ENCODE peak calls at places on chromosomes 13 and 19, in seven cellular contexts. A is iPS DF 6.9, P is bronchial epithelial cell, J is ovary, V is stomach, R is mesendoderm, M is uterus. K is an unnamed sample.

GRCh38 chr13:97276862-97277269 is 54.7 kb downstream of the MBNL2 start:
- DNase-seq in A (no peak), P (no peak), J (no peak), V (no peak), R (no peak), M (no peak), K (no peak)

GRCh38 chr13:106369858-106370257 is 165.6 kb downstream of the EFNB2 start:
- DNase-seq in A (no peak), P (no peak), J (no peak), V (no peak), R (no peak), M (no peak), K (no peak)

GRCh38 chr13:79937311-79938243 is 403.3 kb downstream of the SPRY2 start:
- DNase-seq in A (no peak), P (peak; percentile 4), J (no peak), V (no peak), R (no peak), M (no peak), K (no peak)

GRCh38 chr13:51113186-51113881 is 2.3 kb upstream of the C13orf42 start:
- DNase-seq in A (no peak), P (no peak), J (no peak), V (no peak), R (no peak), M (no peak), K (no peak)

GRCh38 chr13:112733661-112734379 is 44.0 kb downstream of the ATP11A start:
- DNase-seq in A (peak; percentile 70), P (no peak), J (no peak), V (no peak), R (peak; percentile 65), M (no peak), K (no peak)

GRCh38 chr19:3055741-3056453 is 6.4 kb downstream of the TLE5 start:
- DNase-seq in A (no peak), P (peak; percentile 82), J (peak; percentile 60), V (peak; percentile 87), R (peak; percentile 46), M (peak; percentile 41), K (peak; percentile 44)

GRCh38 chr19:919157-920050 is 2.3 kb downstream of the KISS1R start:
- DNase-seq in A (no peak), P (peak; percentile 30), J (no peak), V (no peak), R (no peak), M (no peak), K (no peak)

GRCh38 chr13:107824636-107825035 is 390.7 kb downstream of the LIG4 start:
- DNase-seq in A (no peak), P (no peak), J (no peak), V (no peak), R (no peak), M (no peak), K (no peak)

GRCh38 chr19:40613669-40614594 is 12.8 kb downstream of the LTBP4 start:
- DNase-seq in A (no peak), P (peak; percentile 73), J (peak; percentile 88), V (peak; percentile 83), R (peak; percentile 96), M (peak; percentile 85), K (peak; percentile 89)

GRCh38 chr19:8629996-8630683 is at the start of gene NFILZ:
- DNase-seq in A (no peak), P (no peak), J (no peak), V (no peak), R (no peak), M (no peak), K (no peak)

GRCh38 chr19:3314962-3315675 is 51.3 kb upstream of the NFIC start:
- DNase-seq in A (no peak), P (no peak), J (no peak), V (no peak), R (no peak), M (no peak), K (no peak)

GRCh38 chr19:41411682-41412265 is 14.2 kb downstream of the BCKDHA start:
- DNase-seq in A (no peak), P (peak; percentile 43), J (no peak), V (no peak), R (no peak), M (no peak), K (no peak)

GRCh38 chr19:30566681-30567420 is 194.7 kb downstream of the ZNF536 start:
- DNase-seq in A (no peak), P (no peak), J (no peak), V (no peak), R (no peak), M (no peak), K (no peak)

GRCh38 chr19:15118789-15119494 is 11.7 kb downstream of the SYDE1 start:
- DNase-seq in A (no peak), P (no peak), J (no peak), V (no peak), R (no peak), M (no peak), K (peak; percentile 20)

GRCh38 chr13:66036024-66036614 is 1194.0 kb downstream of the PCDH9 start:
- DNase-seq in A (no peak), P (peak; percentile 12), J (no peak), V (no peak), R (peak; percentile 2), M (no peak), K (no peak)

GRCh38 chr19:35925501-35925900 is 10.7 kb upstream of the LRFN3 start:
- DNase-seq in A (no peak), P (no peak), J (no peak), V (no peak), R (no peak), M (no peak), K (no peak)

GRCh38 chr13:30718661-30719520 is 16.5 kb upstream of the ALOX5AP start:
- DNase-seq in A (no peak), P (peak; percentile 92), J (no peak), V (no peak), R (no peak), M (no peak), K (no peak)

GRCh38 chr13:65836066-65836465 is 1394.1 kb downstream of the PCDH9 start:
- DNase-seq in A (no peak), P (peak; percentile 4), J (no peak), V (no peak), R (no peak), M (no peak), K (no peak)

GRCh38 chr13:59946924-59947323 is 216.8 kb downstream of the DIAPH3 start:
- DNase-seq in A (no peak), P (no peak), J (no peak), V (no peak), R (no peak), M (no peak), K (no peak)

GRCh38 chr19:27794444-27795042 is 1418.4 kb downstream of the UQCRFS1 start:
- DNase-seq in A (no peak), P (no peak), J (no peak), V (no peak), R (peak; percentile 81), M (no peak), K (peak; percentile 77)

GRCh38 chr19:13164370-13165090 is 14.3 kb downstream of the IER2 start:
- DNase-seq in A (no peak), P (peak; percentile 84), J (peak; percentile 54), V (peak; percentile 47), R (peak; percentile 99), M (peak; percentile 65), K (peak; percentile 72)

GRCh38 chr13:94318418-94318817 is 161.1 kb downstream of the DCT start:
- DNase-seq in A (no peak), P (no peak), J (no peak), V (no peak), R (no peak), M (no peak), K (no peak)

GRCh38 chr13:74136089-74136658 is 2.0 kb upstream of the KLF12 start:
- DNase-seq in A (no peak), P (peak; percentile 58), J (peak; percentile 36), V (peak; percentile 28), R (peak; percentile 28), M (peak; percentile 29), K (peak; percentile 81)

GRCh38 chr13:38630780-38631179 is 56.1 kb upstream of the FREM2 start:
- DNase-seq in A (no peak), P (peak; percentile 69), J (no peak), V (no peak), R (no peak), M (no peak), K (no peak)

GRCh38 chr19:23542562-23542961 is 144.4 kb downstream of the ZNF675 start:
- DNase-seq in A (no peak), P (peak; percentile 5), J (no peak), V (no peak), R (no peak), M (no peak), K (no peak)
- H3K4me3 ChIP-seq in A (no peak overlapping the region), P (no peak overlapping the region), J (no peak overlapping the region), V (no peak overlapping the region), R (no peak overlapping the region), M (no peak overlapping the region), K (no peak overlapping the region)

GRCh38 chr13:20303636-20304035 is 71.5 kb upstream of the GJB6 start:
- DNase-seq in A (no peak), P (peak; percentile 48), J (no peak), V (no peak), R (no peak), M (no peak), K (no peak)
- H3K27me3 ChIP-seq in A (peaks cover 2% of the 10 kb centered on the region), P (no peaks in the 10 kb centered on the region), J (no peaks in the 10 kb centered on the region), V (peaks cover 48% of the 10 kb centered on the region), R (no peaks in the 10 kb centered on the region), M (no peaks in the 10 kb centered on the region), K (no peaks in the 10 kb centered on the region)

DNA sequence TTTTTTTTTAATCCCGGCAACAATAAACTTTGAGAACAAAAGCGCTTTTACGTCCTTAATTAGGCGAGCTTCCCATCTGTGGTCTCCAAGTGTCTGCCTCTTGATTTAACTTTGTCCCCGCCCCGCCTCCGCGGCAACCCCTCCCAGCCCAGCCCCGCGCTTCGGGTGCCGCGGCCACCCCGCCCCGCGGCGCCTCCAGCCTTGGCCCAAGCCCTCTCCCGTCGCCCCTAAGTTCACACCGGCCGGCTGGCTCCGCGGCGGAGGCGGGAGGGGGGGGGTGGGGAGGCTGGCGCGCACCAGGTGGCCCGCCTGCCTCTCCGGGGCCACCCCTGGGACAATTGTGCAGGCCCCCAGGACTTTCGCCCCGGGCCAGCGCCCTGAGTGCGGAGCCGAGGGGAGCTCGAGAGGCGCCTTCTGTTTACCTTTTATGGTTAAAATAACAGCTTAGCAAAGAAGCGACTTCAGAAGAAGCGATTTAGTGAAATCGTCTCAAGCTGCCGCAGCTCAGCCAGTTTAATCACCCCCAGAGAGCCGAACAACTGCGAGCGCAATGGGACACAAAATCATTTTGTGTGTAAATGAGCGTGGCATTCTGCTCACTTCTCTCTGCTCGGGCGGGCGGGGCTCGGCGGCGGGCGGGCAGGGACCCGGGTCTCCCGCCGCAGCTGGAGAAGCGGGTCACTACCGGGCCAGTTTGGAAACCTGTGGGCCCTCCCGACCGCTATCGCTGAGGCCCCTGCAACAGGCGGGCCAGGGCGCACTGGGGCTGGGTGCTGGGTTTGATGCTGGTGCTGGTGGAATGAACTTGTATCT is 1.4 kb downstream of the KCTD15 start:
- DNase-seq in A (no peak), P (no peak), J (peak; percentile 67), V (peak; percentile 57), R (peak; percentile 77), M (peak; percentile 74), K (peak; percentile 89)
- H3K4me3 ChIP-seq in A (peak overlapping the region; percentile 97), P (peak overlapping the region; percentile 76), J (peak overlapping the region; percentile 66), V (peak overlapping the region; percentile 75), R (peak overlapping the region; percentile 87), M (peak overlapping the region; percentile 92), K (peak overlapping the region; percentile 80)

DNA sequence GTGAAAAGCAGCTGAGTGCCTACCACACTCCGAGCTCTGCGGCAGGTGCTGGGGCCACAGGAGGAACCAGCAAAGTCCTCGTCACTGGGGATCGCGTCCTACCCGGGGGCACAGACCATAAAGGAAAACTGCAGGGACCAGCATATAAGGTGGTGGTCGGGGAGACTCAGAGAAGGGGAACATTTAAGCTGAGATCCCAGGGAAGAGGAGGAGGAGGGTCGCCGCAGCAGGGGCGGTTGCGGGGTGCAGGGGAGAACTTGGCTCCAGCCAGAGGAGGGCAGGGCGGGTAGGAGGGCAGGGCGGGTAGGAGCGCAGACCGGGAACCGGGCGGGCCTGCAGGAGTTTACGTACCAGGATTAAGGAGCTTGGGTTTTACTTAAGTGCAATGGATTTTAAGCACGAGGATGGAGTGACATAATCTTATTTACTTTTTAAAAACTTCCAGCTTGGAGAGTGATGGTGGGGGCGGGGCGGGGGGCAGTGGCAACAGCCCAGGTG is 956 bp upstream of the KLK4 start:
- DNase-seq in A (no peak), P (no peak), J (no peak), V (no peak), R (no peak), M (no peak), K (no peak)
- H3K27me3 ChIP-seq in A (peaks cover 8% of the 10 kb centered on the region), P (peaks cover 19% of the 10 kb centered on the region), J (no peaks in the 10 kb centered on the region), V (peaks cover 88% of the 10 kb centered on the region), R (peaks cover 17% of the 10 kb centered on the region), M (no peaks in the 10 kb centered on the region), K (no peaks in the 10 kb centered on the region)

K was measured in aorta.